ENCODE peak calls at places on chromosomes 2 and 18, in four cellular contexts. One of them, this sample, is unnamed.

GRCh38 chr2:24456610-24457556 is 34.2 kb upstream of the NCOA1 start:
- DNase-seq in K562: peak; percentile 78
- DNase-seq in HepG2: no peak
- DNase-seq in H1: no peak
- DNase-seq in this sample: no peak

GRCh38 chr18:42310956-42311355 is 355.9 kb downstream of the PIK3C3 start:
- DNase-seq in HepG2: no peak
- DNase-seq in H1: no peak
- DNase-seq in K562: no peak
- DNase-seq in this sample: peak; percentile 7

GRCh38 chr2:62631160-62632085 is 74.1 kb upstream of the EHBP1 start:
- DNase-seq in HepG2: peak; percentile 67
- DNase-seq in H1: no peak
- DNase-seq in K562: no peak
- DNase-seq in this sample: no peak

GRCh38 chr2:156340818-156341481 is 8.4 kb upstream of the NR4A2 start:
- DNase-seq in HepG2: no peak
- DNase-seq in H1: no peak
- DNase-seq in K562: no peak
- DNase-seq in this sample: peak; percentile 64

GRCh38 chr2:216519154-216519762 is 20.6 kb downstream of the RPL37A start:
- DNase-seq in H1: no peak
- DNase-seq in HepG2: peak; percentile 82
- DNase-seq in K562: peak; percentile 50
- DNase-seq in this sample: peak; percentile 90

GRCh38 chr18:35134190-35134730 is 93.0 kb downstream of the MAPRE2 start:
- DNase-seq in H1: no peak
- DNase-seq in HepG2: no peak
- DNase-seq in K562: no peak
- DNase-seq in this sample: no peak

GRCh38 chr2:133766164-133766832 is 198.0 kb upstream of the NCKAP5 start:
- DNase-seq in H1: no peak
- DNase-seq in K562: no peak
- DNase-seq in HepG2: no peak
- DNase-seq in this sample: no peak

GRCh38 chr2:172181840-172182239 is 79.1 kb upstream of the DLX2 start:
- DNase-seq in HepG2: no peak
- DNase-seq in H1: peak; percentile 64
- DNase-seq in K562: no peak
- DNase-seq in this sample: peak; percentile 78

GRCh38 chr2:216404010-216404618 is 8.2 kb upstream of the SMARCAL1 start:
- DNase-seq in H1: no peak
- DNase-seq in HepG2: peak; percentile 54
- DNase-seq in K562: peak; percentile 39
- DNase-seq in this sample: peak; percentile 67

GRCh38 chr18:36086186-36086585 is 18.8 kb upstream of the RPRD1A start:
- DNase-seq in K562: no peak
- DNase-seq in HepG2: no peak
- DNase-seq in H1: no peak
- DNase-seq in this sample: no peak

GRCh38 chr2:8264981-8265380 is 416.9 kb upstream of the ID2 start:
- DNase-seq in K562: no peak
- DNase-seq in HepG2: no peak
- DNase-seq in H1: no peak
- DNase-seq in this sample: no peak

DNA sequence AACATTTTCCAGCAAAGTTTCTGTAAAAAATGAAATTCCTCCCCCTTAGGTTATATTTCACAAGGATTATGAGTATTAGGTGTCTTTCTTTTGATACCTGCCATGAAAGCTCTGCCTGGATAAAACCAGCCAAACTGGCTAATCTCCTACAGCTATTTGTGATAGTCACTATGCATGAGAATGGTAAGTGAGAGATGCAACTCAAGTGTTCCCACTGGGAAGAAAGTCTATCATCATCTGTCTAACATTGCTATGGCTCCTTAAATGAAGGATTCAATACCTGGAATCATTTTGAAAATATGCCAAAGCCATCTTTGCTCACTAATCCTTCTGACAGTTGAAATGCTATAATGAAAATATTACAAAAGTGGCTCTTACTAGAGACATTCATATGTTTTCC is 339.9 kb upstream of the LRRTM4 start:
- DNase-seq in K562: no peak
- DNase-seq in H1: no peak
- DNase-seq in HepG2: no peak
- DNase-seq in this sample: peak; percentile 53
- H3K27me3 ChIP-seq in K562: no peaks in the 10 kb centered on the region
- H3K27me3 ChIP-seq in H1: no peaks in the 10 kb centered on the region
- H3K27me3 ChIP-seq in HepG2: no peaks in the 10 kb centered on the region
- H3K27me3 ChIP-seq in this sample: no peaks in the 10 kb centered on the region

DNA sequence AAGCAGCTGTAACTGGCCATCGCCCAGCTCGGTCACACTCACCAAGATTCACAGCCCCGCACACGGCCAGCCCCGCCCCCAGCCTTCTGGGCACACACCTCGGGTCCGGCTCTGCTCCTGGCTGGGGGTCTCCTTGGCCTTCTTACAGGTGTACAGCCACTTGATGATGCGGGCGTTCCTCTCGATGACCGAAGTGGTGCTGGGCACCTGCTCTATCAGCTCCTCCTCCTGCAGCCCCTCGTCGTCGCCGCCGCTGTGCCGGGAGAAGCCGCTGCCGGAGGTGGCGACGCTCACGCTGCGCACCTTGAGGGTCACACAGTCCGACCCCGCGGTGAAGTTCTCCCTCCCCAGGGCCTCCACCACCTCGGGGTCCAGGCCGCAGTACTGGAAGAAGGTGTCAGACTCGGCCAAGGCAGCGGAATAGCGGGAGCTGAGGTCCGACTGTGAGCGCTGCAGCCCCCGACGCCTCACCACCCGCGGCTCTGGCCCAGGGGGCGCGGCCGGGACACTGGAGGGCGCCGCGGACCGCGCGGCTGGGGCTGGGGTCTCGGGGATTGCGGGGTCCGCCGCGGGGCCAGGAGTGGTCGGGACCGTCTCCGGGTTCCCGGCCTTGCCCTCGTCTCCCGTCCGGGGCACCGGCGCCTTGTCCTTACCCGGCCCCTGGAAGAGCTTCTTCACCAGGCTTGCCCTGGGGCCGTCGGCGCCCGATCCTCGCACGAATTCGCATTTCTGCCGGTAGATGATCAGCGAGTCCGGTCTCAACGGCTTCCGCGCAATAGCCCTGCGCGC is 769 bp downstream of the FAM110C start:
- DNase-seq in H1: no peak
- DNase-seq in K562: no peak
- DNase-seq in HepG2: no peak
- DNase-seq in this sample: peak; percentile 37
- TF ChIP-seq EZH2 in H1: no peak
- TF ChIP-seq EZH2 in K562: no peak
- TF ChIP-seq EZH2 in HepG2: no peak
- TF ChIP-seq EZH2 in this sample: peak; percentile 10

GRCh38 chr2:105873281-105873680 is 128.6 kb downstream of the NCK2 start:
- DNase-seq in K562: no peak
- DNase-seq in H1: no peak
- DNase-seq in HepG2: no peak
- DNase-seq in this sample: no peak

GRCh38 chr2:105872830-105873229 is 128.1 kb downstream of the NCK2 start:
- DNase-seq in HepG2: no peak
- DNase-seq in K562: no peak
- DNase-seq in H1: no peak
- DNase-seq in this sample: no peak

GRCh38 chr2:105870858-105871257 is 126.1 kb downstream of the NCK2 start:
- DNase-seq in K562: no peak
- DNase-seq in H1: no peak
- DNase-seq in HepG2: no peak
- DNase-seq in this sample: no peak

GRCh38 chr2:105873721-105874120 is 129.0 kb downstream of the NCK2 start:
- DNase-seq in H1: no peak
- DNase-seq in K562: peak; percentile 56
- DNase-seq in HepG2: peak; percentile 42
- DNase-seq in this sample: no peak

GRCh38 chr2:105872142-105872728 is 127.5 kb downstream of the NCK2 start:
- DNase-seq in HepG2: no peak
- DNase-seq in H1: no peak
- DNase-seq in K562: no peak
- DNase-seq in this sample: no peak
- TF ChIP-seq CREB1 in HepG2: no peak
- TF ChIP-seq CREB1 in H1: no peak
- TF ChIP-seq CREB1 in K562: no peak
- TF ChIP-seq CREB1 in this sample: no peak

GRCh38 chr2:17539993-17540812 is at the start of gene VSNL1:
- DNase-seq in HepG2: peak; percentile 98
- DNase-seq in H1: peak; percentile 89
- DNase-seq in K562: peak; percentile 71
- DNase-seq in this sample: peak; percentile 96

GRCh38 chr2:17540813-17541513 is 467 bp downstream of the VSNL1 start:
- DNase-seq in K562: no peak
- DNase-seq in H1: no peak
- DNase-seq in HepG2: no peak
- DNase-seq in this sample: no peak

GRCh38 chr2:17538844-17539554 is 1.5 kb upstream of the VSNL1 start:
- DNase-seq in K562: peak; percentile 60
- DNase-seq in H1: no peak
- DNase-seq in HepG2: peak; percentile 83
- DNase-seq in this sample: peak; percentile 81

GRCh38 chr2:17538022-17538843 is 2.3 kb upstream of the VSNL1 start:
- DNase-seq in K562: no peak
- DNase-seq in H1: no peak
- DNase-seq in HepG2: peak; percentile 39
- DNase-seq in this sample: peak; percentile 86

GRCh38 chr2:17539596-17539992 is 902 bp upstream of the VSNL1 start:
- DNase-seq in K562: no peak
- DNase-seq in H1: no peak
- DNase-seq in HepG2: peak; percentile 83
- DNase-seq in this sample: peak; percentile 79
- H3K27me3 ChIP-seq in K562: peaks cover 34% of the 10 kb centered on the region
- H3K27me3 ChIP-seq in H1: peaks cover 5% of the 10 kb centered on the region
- H3K27me3 ChIP-seq in HepG2: no peaks in the 10 kb centered on the region
- H3K27me3 ChIP-seq in this sample: peaks cover 13% of the 10 kb centered on the region

GRCh38 chr2:66579494-66579893 is 144.6 kb downstream of the MEIS1 start:
- DNase-seq in HepG2: no peak
- DNase-seq in K562: no peak
- DNase-seq in H1: no peak
- DNase-seq in this sample: no peak
- TF ChIP-seq EZH2 in HepG2: no peak
- TF ChIP-seq EZH2 in K562: no peak
- TF ChIP-seq EZH2 in H1: no peak
- TF ChIP-seq EZH2 in this sample: no peak

GRCh38 chr2:226985227-226985946 is 149.5 kb downstream of the RHBDD1 start:
- DNase-seq in HepG2: peak; percentile 72
- DNase-seq in K562: peak; percentile 25
- DNase-seq in H1: no peak
- DNase-seq in this sample: peak; percentile 83
- TF ChIP-seq CREB1 in HepG2: no peak
- TF ChIP-seq CREB1 in K562: no peak
- TF ChIP-seq CREB1 in H1: no peak
- TF ChIP-seq CREB1 in this sample: no peak

GRCh38 chr2:239815638-239816035 is 209.5 kb downstream of the NDUFA10 start:
- DNase-seq in HepG2: no peak
- DNase-seq in K562: no peak
- DNase-seq in H1: no peak
- DNase-seq in this sample: no peak

GRCh38 chr2:239816571-239816970 is 208.6 kb downstream of the NDUFA10 start:
- DNase-seq in K562: no peak
- DNase-seq in HepG2: no peak
- DNase-seq in H1: no peak
- DNase-seq in this sample: no peak

GRCh38 chr2:239814136-239814916 is 210.8 kb downstream of the NDUFA10 start:
- DNase-seq in K562: peak; percentile 13
- DNase-seq in H1: no peak
- DNase-seq in HepG2: no peak
- DNase-seq in this sample: no peak

GRCh38 chr2:239813261-239814135 is 211.6 kb downstream of the NDUFA10 start:
- DNase-seq in HepG2: no peak
- DNase-seq in K562: no peak
- DNase-seq in H1: no peak
- DNase-seq in this sample: no peak

DNA sequence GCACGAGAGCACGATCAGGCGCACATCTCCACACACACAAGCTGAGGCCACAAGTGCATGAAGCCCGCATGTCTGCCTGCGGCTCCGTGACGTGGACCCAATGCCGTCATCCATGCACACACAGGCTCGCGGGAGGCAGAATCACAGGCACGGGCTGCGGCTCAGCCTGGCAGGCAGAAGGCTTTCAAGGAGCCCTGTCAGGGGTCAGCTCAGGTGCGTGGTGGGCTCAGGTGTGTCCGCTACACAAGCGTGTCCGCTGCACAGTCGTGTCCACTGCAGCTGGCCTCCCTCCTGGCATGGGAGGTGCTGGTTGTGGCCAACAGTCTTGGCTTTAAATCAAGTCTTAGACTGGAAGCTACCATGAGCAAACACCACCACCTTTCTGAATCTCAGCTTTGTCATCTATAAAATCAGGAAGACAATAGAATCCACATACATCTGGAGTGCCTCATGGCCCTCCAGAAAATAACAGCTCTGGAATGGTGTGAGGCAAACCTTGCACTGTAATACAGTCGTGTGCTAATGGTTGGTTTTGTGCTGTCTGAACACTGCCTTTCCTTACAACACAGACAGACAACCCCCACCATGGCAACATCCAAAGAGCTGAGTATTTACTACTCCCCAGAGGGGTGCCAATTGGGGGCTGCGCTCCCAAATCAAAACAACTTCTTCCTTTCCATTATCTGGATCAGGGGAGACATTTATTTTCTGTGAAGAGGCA is 210.1 kb downstream of the NDUFA10 start:
- DNase-seq in H1: no peak
- DNase-seq in K562: no peak
- DNase-seq in HepG2: no peak
- DNase-seq in this sample: no peak
- H3K27me3 ChIP-seq in H1: no peaks in the 10 kb centered on the region
- H3K27me3 ChIP-seq in K562: peaks cover 71% of the 10 kb centered on the region
- H3K27me3 ChIP-seq in HepG2: peaks cover 10% of the 10 kb centered on the region
- H3K27me3 ChIP-seq in this sample: no peaks in the 10 kb centered on the region

DNA sequence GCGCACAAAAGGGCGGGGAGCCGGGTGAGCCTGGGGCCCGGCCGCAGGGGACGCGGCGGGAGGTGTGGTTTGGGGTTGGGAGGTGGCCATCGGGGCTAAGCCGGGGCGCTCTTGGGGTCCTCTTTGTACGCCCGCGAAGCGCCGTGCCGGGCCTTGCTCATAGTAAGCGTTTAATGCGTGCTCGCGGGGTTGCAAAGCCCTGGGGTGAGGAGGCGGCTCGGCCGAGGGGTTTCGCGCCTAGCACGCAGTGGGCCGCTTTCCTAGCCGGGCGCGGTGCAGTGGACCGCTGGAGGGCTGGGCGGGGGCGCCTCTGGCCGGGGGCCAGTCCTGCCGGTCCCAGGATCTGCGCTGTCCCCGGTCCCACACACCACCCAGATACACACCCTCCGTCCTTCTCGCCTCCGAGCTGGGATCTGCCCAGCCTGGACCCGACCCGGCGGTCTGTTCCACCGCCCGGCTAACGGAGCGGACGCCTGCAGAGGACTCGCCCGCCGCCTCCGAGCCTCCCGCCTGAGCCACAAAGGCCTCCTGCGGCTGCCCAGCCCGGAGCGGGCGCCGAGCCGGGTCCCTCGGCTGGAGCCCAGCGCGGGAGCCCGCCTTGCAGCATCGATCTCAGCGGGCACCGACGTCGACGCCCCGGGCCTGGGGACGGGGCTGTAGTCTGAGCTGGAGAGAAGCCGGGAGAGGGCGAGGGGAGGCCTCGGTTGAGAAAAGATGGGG is 564 bp downstream of the DPYSL5 start:
- DNase-seq in HepG2: no peak
- DNase-seq in K562: peak; percentile 27
- DNase-seq in H1: no peak
- DNase-seq in this sample: peak; percentile 50
- TF ChIP-seq EZH2 in HepG2: peak; percentile 88
- TF ChIP-seq EZH2 in K562: no peak
- TF ChIP-seq EZH2 in H1: peak; percentile 23
- TF ChIP-seq EZH2 in this sample: peak; percentile 57